ENCODE peak calls at places on chromosomes 16 and 17, in six cellular contexts. One of them, this sample, is unnamed.

GRCh38 chr17:8091033-8091687 is 3.6 kb upstream of the ALOX12B start:
- DNase-seq in IMR-90: no peak
- DNase-seq in mesenchymal stem cell: no peak
- DNase-seq in H1: no peak
- DNase-seq in H9: no peak
- DNase-seq in mesendoderm: no peak
- DNase-seq in this sample: no peak

GRCh38 chr17:40178021-40178601 is 841 bp downstream of the RAPGEFL1 start:
- DNase-seq in H1: no peak
- DNase-seq in mesenchymal stem cell: no peak
- DNase-seq in mesendoderm: peak; percentile 61
- DNase-seq in H9: peak; percentile 80
- DNase-seq in IMR-90: no peak
- DNase-seq in this sample: no peak

GRCh38 chr17:28580925-28581324 is 4.2 kb upstream of the ALDOC start:
- DNase-seq in IMR-90: no peak
- DNase-seq in mesenchymal stem cell: no peak
- DNase-seq in H1: no peak
- DNase-seq in mesendoderm: no peak
- DNase-seq in H9: no peak
- DNase-seq in this sample: no peak

GRCh38 chr16:27749946-27750345 is 200.0 kb downstream of the KATNIP start:
- DNase-seq in H1: no peak
- DNase-seq in mesenchymal stem cell: no peak
- DNase-seq in mesendoderm: no peak
- DNase-seq in H9: no peak
- DNase-seq in IMR-90: no peak
- DNase-seq in this sample: no peak

GRCh38 chr17:51166987-51167931 is 1.0 kb downstream of the NME2 start:
- DNase-seq in H9: peak; percentile 73
- DNase-seq in H1: no peak
- DNase-seq in mesenchymal stem cell: peak; percentile 70
- DNase-seq in IMR-90: peak; percentile 19
- DNase-seq in mesendoderm: peak; percentile 69
- DNase-seq in this sample: peak; percentile 39

GRCh38 chr17:18041776-18042175 is 2.6 kb downstream of the GID4 start:
- DNase-seq in mesendoderm: no peak
- DNase-seq in H9: no peak
- DNase-seq in IMR-90: peak; percentile 75
- DNase-seq in mesenchymal stem cell: peak; percentile 68
- DNase-seq in H1: no peak
- DNase-seq in this sample: no peak

GRCh38 chr17:5203178-5203907 is 11.7 kb upstream of the ZNF594 start:
- DNase-seq in H1: no peak
- DNase-seq in mesenchymal stem cell: no peak
- DNase-seq in H9: no peak
- DNase-seq in mesendoderm: no peak
- DNase-seq in IMR-90: peak; percentile 51
- DNase-seq in this sample: no peak

GRCh38 chr17:40451420-40451819 is 8.2 kb downstream of the IGFBP4 start:
- DNase-seq in mesenchymal stem cell: peak; percentile 72
- DNase-seq in mesendoderm: no peak
- DNase-seq in H1: no peak
- DNase-seq in H9: no peak
- DNase-seq in IMR-90: peak; percentile 91
- DNase-seq in this sample: no peak

GRCh38 chr16:16155234-16155633 is 68.1 kb downstream of the ABCC6 start:
- DNase-seq in mesendoderm: no peak
- DNase-seq in mesenchymal stem cell: no peak
- DNase-seq in H9: no peak
- DNase-seq in H1: no peak
- DNase-seq in IMR-90: no peak
- DNase-seq in this sample: no peak

GRCh38 chr17:74227681-74228080 is 14.3 kb downstream of the TTYH2 start:
- DNase-seq in H1: no peak
- DNase-seq in IMR-90: no peak
- DNase-seq in mesenchymal stem cell: no peak
- DNase-seq in mesendoderm: no peak
- DNase-seq in H9: no peak
- DNase-seq in this sample: no peak

GRCh38 chr17:67525239-67526135 is 148.4 kb downstream of the PITPNC1 start:
- DNase-seq in mesenchymal stem cell: no peak
- DNase-seq in H9: peak; percentile 19
- DNase-seq in mesendoderm: no peak
- DNase-seq in H1: no peak
- DNase-seq in IMR-90: no peak
- DNase-seq in this sample: no peak

GRCh38 chr16:11379420-11379819 is 34.2 kb downstream of the RMI2 start:
- DNase-seq in mesenchymal stem cell: no peak
- DNase-seq in H1: no peak
- DNase-seq in mesendoderm: no peak
- DNase-seq in IMR-90: peak; percentile 65
- DNase-seq in H9: no peak
- DNase-seq in this sample: no peak

GRCh38 chr17:19647697-19648474 is 665 bp upstream of the ALDH3A2 start:
- DNase-seq in IMR-90: peak; percentile 54
- DNase-seq in mesendoderm: peak; percentile 92
- DNase-seq in H1: no peak
- DNase-seq in mesenchymal stem cell: peak; percentile 79
- DNase-seq in H9: peak; percentile 80
- DNase-seq in this sample: peak; percentile 30

GRCh38 chr16:17461951-17462729 is 8.6 kb downstream of the XYLT1 start:
- DNase-seq in H1: no peak
- DNase-seq in H9: peak; percentile 53
- DNase-seq in mesenchymal stem cell: no peak
- DNase-seq in mesendoderm: peak; percentile 86
- DNase-seq in IMR-90: no peak
- DNase-seq in this sample: no peak

GRCh38 chr16:84182104-84182503 is 4.8 kb downstream of the TAF1C start:
- DNase-seq in mesenchymal stem cell: no peak
- DNase-seq in IMR-90: no peak
- DNase-seq in H1: no peak
- DNase-seq in H9: no peak
- DNase-seq in mesendoderm: no peak
- DNase-seq in this sample: no peak

GRCh38 chr17:68868708-68869107 is 86.5 kb downstream of the ABCA8 start:
- DNase-seq in IMR-90: peak; percentile 31
- DNase-seq in H9: no peak
- DNase-seq in H1: no peak
- DNase-seq in mesenchymal stem cell: peak; percentile 9
- DNase-seq in mesendoderm: no peak
- DNase-seq in this sample: no peak

GRCh38 chr16:88790312-88791150 is 5.5 kb upstream of the PIEZO1 start:
- DNase-seq in IMR-90: peak; percentile 24
- DNase-seq in H1: no peak
- DNase-seq in mesenchymal stem cell: peak; percentile 42
- DNase-seq in mesendoderm: no peak
- DNase-seq in H9: no peak
- DNase-seq in this sample: no peak

GRCh38 chr17:76481091-76481655 is 13.8 kb downstream of the AANAT start:
- DNase-seq in H9: no peak
- DNase-seq in H1: no peak
- DNase-seq in mesendoderm: no peak
- DNase-seq in mesenchymal stem cell: no peak
- DNase-seq in IMR-90: no peak
- DNase-seq in this sample: no peak
- H3K18ac ChIP-seq in H9: no peak overlapping the region
- H3K18ac ChIP-seq in H1: no peak overlapping the region
- H3K18ac ChIP-seq in mesendoderm: no peak overlapping the region
- H3K18ac ChIP-seq in mesenchymal stem cell: peak overlapping the region; percentile 57
- H3K18ac ChIP-seq in IMR-90: no peak overlapping the region
- H3K18ac ChIP-seq in this sample: peak overlapping the region; percentile 93

GRCh38 chr16:85970712-85971220 is 71.8 kb downstream of the IRF8 start:
- DNase-seq in IMR-90: peak; percentile 0
- DNase-seq in H1: no peak
- DNase-seq in mesendoderm: peak; percentile 15
- DNase-seq in mesenchymal stem cell: no peak
- DNase-seq in H9: no peak
- DNase-seq in this sample: no peak

GRCh38 chr16:85969591-85969990 is 70.6 kb downstream of the IRF8 start:
- DNase-seq in IMR-90: peak; percentile 2
- DNase-seq in H1: no peak
- DNase-seq in H9: no peak
- DNase-seq in mesendoderm: peak; percentile 22
- DNase-seq in mesenchymal stem cell: peak; percentile 24
- DNase-seq in this sample: no peak

GRCh38 chr16:85970016-85970711 is 71.2 kb downstream of the IRF8 start:
- DNase-seq in mesendoderm: no peak
- DNase-seq in H9: no peak
- DNase-seq in IMR-90: no peak
- DNase-seq in H1: no peak
- DNase-seq in mesenchymal stem cell: no peak
- DNase-seq in this sample: no peak

GRCh38 chr16:85974428-85975375 is 75.7 kb downstream of the IRF8 start:
- DNase-seq in mesenchymal stem cell: no peak
- DNase-seq in H1: no peak
- DNase-seq in IMR-90: no peak
- DNase-seq in H9: no peak
- DNase-seq in mesendoderm: no peak
- DNase-seq in this sample: no peak

DNA sequence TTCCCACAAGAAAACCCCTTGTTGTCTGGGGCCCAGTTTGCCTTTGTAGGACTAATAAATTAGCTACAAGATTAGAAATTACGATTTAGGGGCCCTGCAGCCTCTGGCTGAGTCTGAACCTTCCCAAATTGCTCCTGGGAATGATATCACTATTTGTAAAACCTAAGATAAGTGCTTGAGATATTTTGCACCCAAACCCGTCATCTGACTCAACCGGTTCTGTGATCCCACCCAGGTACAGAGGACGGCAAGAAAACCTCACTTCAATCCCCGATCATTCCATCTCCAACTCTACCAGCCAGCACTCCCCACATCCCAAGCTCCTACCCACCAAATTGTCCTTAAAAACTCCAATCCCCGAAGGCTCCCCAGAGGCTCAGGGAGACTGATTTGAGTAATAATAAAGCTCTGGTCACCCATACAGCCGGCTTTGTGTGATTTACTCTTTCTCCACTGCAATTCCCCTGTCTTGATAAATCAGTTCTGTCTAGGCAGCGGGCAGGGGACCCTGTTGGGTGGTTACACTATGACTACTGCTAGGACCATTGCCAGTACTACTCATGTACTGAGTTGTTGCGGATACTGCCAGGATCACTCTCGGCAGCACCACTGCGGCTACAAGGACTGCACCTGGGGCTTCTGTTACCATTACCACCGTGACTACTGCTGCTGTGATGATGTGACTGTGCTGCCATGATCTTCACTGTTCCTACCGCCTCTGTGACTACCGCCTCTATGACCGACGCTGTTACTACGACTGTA is 73.1 kb downstream of the IRF8 start:
- DNase-seq in mesendoderm: no peak
- DNase-seq in mesenchymal stem cell: no peak
- DNase-seq in H1: no peak
- DNase-seq in H9: no peak
- DNase-seq in IMR-90: peak; percentile 2
- DNase-seq in this sample: no peak
- H2BK5ac ChIP-seq in mesendoderm: no peak overlapping the region
- H2BK5ac ChIP-seq in mesenchymal stem cell: no peak overlapping the region
- H2BK5ac ChIP-seq in H1: no peak overlapping the region
- H2BK5ac ChIP-seq in H9: no peak overlapping the region
- H2BK5ac ChIP-seq in IMR-90: no peak overlapping the region
- H2BK5ac ChIP-seq in this sample: no peak overlapping the region

DNA sequence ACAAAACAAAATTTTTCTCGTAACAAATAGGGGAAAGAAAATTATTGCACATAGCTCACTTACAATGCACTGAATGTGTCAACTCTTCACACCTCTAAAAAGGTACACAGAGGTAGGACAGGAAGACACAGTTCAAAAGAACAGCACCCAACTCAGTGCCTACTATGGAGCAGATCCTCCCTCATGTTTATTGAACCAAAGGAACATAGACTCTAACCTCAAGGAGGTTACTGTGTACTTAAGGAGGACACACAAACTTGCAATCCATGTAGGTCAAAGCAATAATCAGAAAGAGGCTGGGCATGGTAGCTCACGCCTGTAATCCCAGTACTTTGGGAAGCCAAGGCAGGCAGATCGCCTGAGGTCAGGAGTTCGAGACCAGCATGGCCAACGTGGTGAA is 50.3 kb downstream of the SLC39A11 start:
- DNase-seq in mesendoderm: no peak
- DNase-seq in IMR-90: no peak
- DNase-seq in H1: no peak
- DNase-seq in mesenchymal stem cell: no peak
- DNase-seq in H9: no peak
- DNase-seq in this sample: no peak
- H2BK15ac ChIP-seq in mesendoderm: no peak overlapping the region
- H2BK15ac ChIP-seq in IMR-90: peak overlapping the region; percentile 43
- H2BK15ac ChIP-seq in H1: no peak overlapping the region
- H2BK15ac ChIP-seq in mesenchymal stem cell: no peak overlapping the region
- H2BK15ac ChIP-seq in H9: no peak overlapping the region
- H2BK15ac ChIP-seq in this sample: no peak overlapping the region

DNA sequence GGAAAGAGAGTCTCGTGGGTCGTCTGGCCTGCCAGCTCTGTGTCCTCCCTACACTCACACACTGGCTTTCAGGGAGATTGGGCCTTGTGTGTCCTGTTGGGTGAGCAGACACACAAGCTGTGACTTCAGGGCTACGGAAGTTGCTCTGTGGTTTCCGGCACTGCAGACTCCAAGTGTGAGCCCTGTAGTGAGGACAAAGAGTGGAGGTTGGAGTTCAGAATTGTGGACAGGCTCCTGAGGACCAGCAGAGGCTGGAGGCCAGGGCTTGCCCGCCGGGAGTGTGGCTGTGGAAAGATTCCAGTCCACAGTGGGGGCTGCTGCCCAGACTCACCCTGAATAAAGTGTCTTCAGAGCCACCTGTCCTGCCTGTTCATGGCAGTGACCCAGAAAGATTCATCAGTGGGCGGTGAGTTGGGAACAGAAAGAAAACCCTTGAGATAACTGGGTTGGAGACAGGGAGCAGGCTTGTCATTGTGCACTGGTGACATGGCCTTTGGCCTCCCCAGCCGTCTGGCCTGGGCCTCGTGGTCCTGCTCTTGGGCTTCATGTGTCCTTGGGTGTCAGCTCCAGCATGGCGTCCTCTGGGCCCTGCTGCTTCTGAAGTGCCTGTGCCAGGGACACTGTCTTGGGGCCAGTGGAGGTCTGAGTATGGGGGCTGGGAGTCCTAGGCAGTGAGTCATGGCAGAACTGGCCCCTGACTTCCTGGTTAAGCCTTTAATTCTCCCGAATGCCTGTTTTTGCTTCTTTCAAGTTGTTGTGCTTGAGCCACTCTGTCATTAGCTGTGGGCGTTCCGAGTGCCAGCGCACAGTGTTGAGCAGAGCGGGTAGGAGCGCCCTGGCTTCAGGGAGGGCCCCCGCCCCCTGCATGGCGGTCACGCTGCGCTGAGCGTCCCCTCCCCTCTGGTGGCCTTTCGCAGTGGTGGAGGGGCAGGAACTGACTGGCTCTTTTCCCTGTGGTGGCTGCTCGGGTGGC is 19.9 kb upstream of the ZNF750 start:
- DNase-seq in H9: no peak
- DNase-seq in mesenchymal stem cell: peak; percentile 86
- DNase-seq in mesendoderm: peak; percentile 73
- DNase-seq in IMR-90: peak; percentile 70
- DNase-seq in H1: no peak
- DNase-seq in this sample: no peak
- H3K18ac ChIP-seq in H9: no peak overlapping the region
- H3K18ac ChIP-seq in mesenchymal stem cell: peak overlapping the region; percentile 74
- H3K18ac ChIP-seq in mesendoderm: no peak overlapping the region
- H3K18ac ChIP-seq in IMR-90: peak overlapping the region; percentile 44
- H3K18ac ChIP-seq in H1: no peak overlapping the region
- H3K18ac ChIP-seq in this sample: peak overlapping the region; percentile 34

This sample was measured in neuronal stem cell.